ENCODE peak calls at places on chromosomes 3 and 15, in four cellular contexts. R is stimulated activated CD4-positive, alpha-beta T cell treated with anti-CD3 and anti-CD28 coated beads, Interleukin-4, amount 100 ng/mL, for 24 hours; N is dermis blood vessel endothelial cell; Q is NCI-H1436. H is an unnamed sample.

GRCh38 chr15:59933607-59934006 is 70.5 kb upstream of the FOXB1 start:
- DNase-seq in R (no peak), N (no peak), Q (no peak), H (no peak)

GRCh38 chr15:63442080-63442479 is 60.4 kb upstream of the CA12 start:
- DNase-seq in R (no peak), N (no peak), Q (no peak), H (no peak)

GRCh38 chr3:57942872-57943283 is 65.3 kb upstream of the FLNB start:
- DNase-seq in R (no peak), N (no peak), Q (no peak), H (no peak)

GRCh38 chr15:86121568-86121967 is 41.9 kb downstream of the AGBL1 start:
- DNase-seq in R (no peak), N (no peak), Q (no peak), H (no peak)

GRCh38 chr3:105349988-105350387 is 16.7 kb upstream of the ALCAM start:
- DNase-seq in R (no peak), N (no peak), Q (peak; percentile 54), H (no peak)

GRCh38 chr3:193788189-193788946 is 195.4 kb downstream of the OPA1 start:
- DNase-seq in R (peak; percentile 7), N (peak; percentile 88), Q (peak; percentile 61), H (peak; percentile 87)

GRCh38 chr15:66900586-66901310 is 164.7 kb upstream of the SMAD3 start:
- DNase-seq in R (no peak), N (no peak), Q (no peak), H (no peak)

GRCh38 chr3:184603156-184604030 is 41.8 kb downstream of the EPHB3 start:
- DNase-seq in R (no peak), N (no peak), Q (no peak), H (peak; percentile 67)

GRCh38 chr15:94164202-94164807 is 67.1 kb upstream of the MCTP2 start:
- DNase-seq in R (peak; percentile 59), N (peak; percentile 1), Q (peak; percentile 49), H (peak; percentile 45)